ENCODE peak calls at places on chromosomes 11 and 22, in six cellular contexts. P is stimulated activated CD8-positive, alpha-beta memory T cell treated with anti-CD3 and anti-CD28 coated beads, Interleukin-4, amount 100 ng/mL, for 1 hour; X is NCI-H1092; B is brain microvascular endothelial cell; N is activated CD4-positive, alpha-beta T cell treated with anti-CD3 and anti-CD28 coated beads, Interleukin-2, amount 50 U/mL, for 24 hours; T is AML-193. Q is an unnamed sample.

GRCh38 chr11:1749787-1750351 is 526 bp downstream of the IFITM10 start:
- DNase-seq in N (no peak), T (no peak), P (no peak), X (no peak), B (peak; percentile 91), Q (no peak)

GRCh38 chr11:78667462-78667861 is 92.8 kb upstream of the NARS2 start:
- DNase-seq in X (no peak), B (no peak), N (no peak), T (no peak), P (no peak), Q (no peak)

GRCh38 chr11:13902456-13902855 is 60.1 kb upstream of the SPON1 start:
- DNase-seq in T (no peak), X (no peak), N (no peak), B (no peak), P (no peak), Q (no peak)

GRCh38 chr22:23777776-23778575 is 5.3 kb downstream of the MMP11 start:
- DNase-seq in N (no peak), P (no peak), X (peak; percentile 56), T (no peak), B (no peak), Q (no peak)

GRCh38 chr11:13335319-13335718 is 57.7 kb downstream of the BMAL1 start:
- DNase-seq in P (peak; percentile 46), N (peak; percentile 66), T (peak; percentile 80), B (peak; percentile 82), X (peak; percentile 27), Q (peak; percentile 3)

GRCh38 chr11:13717331-13717730 is 48.9 kb downstream of the FAR1 start:
- DNase-seq in B (peak; percentile 73), P (no peak), N (no peak), T (no peak), X (no peak), Q (no peak)

GRCh38 chr11:73233704-73234402 is 15.8 kb downstream of the P2RY2 start:
- DNase-seq in T (no peak), X (no peak), N (no peak), B (no peak), P (no peak), Q (no peak)

GRCh38 chr22:17117890-17118289 is 3.3 kb downstream of the TMEM121B start:
- DNase-seq in P (no peak), T (peak; percentile 36), N (no peak), B (no peak), X (no peak), Q (peak; percentile 46)

GRCh38 chr11:76005746-76006145 is 190.7 kb downstream of the UVRAG start:
- DNase-seq in P (no peak), X (no peak), N (no peak), B (peak; percentile 24), T (no peak), Q (no peak)

GRCh38 chr11:96112192-96113099 is 188.5 kb upstream of the MTMR2 start:
- DNase-seq in P (no peak), T (no peak), X (no peak), N (no peak), B (no peak), Q (no peak)

GRCh38 chr22:31625257-31625640 is 36.8 kb downstream of the PISD start:
- DNase-seq in N (no peak), B (no peak), P (no peak), X (no peak), T (no peak), Q (no peak)

GRCh38 chr11:30432177-30432576 is 109.3 kb downstream of the ARL14EP start:
- DNase-seq in P (no peak), N (no peak), X (no peak), B (no peak), T (no peak), Q (no peak)

GRCh38 chr22:44839721-44840120 is 87.3 kb downstream of the ARHGAP8 start:
- DNase-seq in P (no peak), X (no peak), N (no peak), T (no peak), B (no peak), Q (no peak)

GRCh38 chr11:126345759-126346585 is 9.5 kb upstream of the ST3GAL4 start:
- DNase-seq in P (no peak), X (no peak), T (peak; percentile 88), N (no peak), B (peak; percentile 74), Q (peak; percentile 73)

GRCh38 chr11:8318536-8318935 is 54.9 kb upstream of the LMO1 start:
- DNase-seq in T (no peak), N (no peak), P (no peak), B (no peak), X (no peak), Q (no peak)

GRCh38 chr22:48403521-48403921 is 1424.2 kb downstream of the BRD1 start:
- DNase-seq in T (no peak), P (no peak), B (no peak), X (no peak), N (no peak), Q (no peak)

GRCh38 chr22:39481054-39481453 is 21.0 kb upstream of the MIEF1 start:
- DNase-seq in B (no peak), X (no peak), N (no peak), P (no peak), T (no peak), Q (no peak)

GRCh38 chr11:126102436-126102894 is 39.8 kb upstream of the CDON start:
- DNase-seq in P (no peak), T (no peak), X (no peak), N (no peak), B (no peak), Q (no peak)

GRCh38 chr11:46293066-46293465 is 15.6 kb downstream of the CREB3L1 start:
- DNase-seq in N (no peak), T (no peak), P (no peak), X (no peak), B (no peak), Q (no peak)

GRCh38 chr22:50207383-50208031 is 6.7 kb downstream of the SELENOO start:
- DNase-seq in N (no peak), X (no peak), T (no peak), P (no peak), B (no peak), Q (no peak)

GRCh38 chr11:61791737-61792309 is 576 bp downstream of the TMEM258 start:
- DNase-seq in X (peak; percentile 79), P (no peak), B (peak; percentile 96), N (no peak), T (peak; percentile 30), Q (no peak)

GRCh38 chr11:128694618-128695481 is 978 bp downstream of the FLI1 start:
- DNase-seq in B (no peak), N (no peak), X (no peak), P (no peak), T (no peak), Q (no peak)

GRCh38 chr11:25351091-25351803 is 854.4 kb downstream of the LUZP2 start:
- DNase-seq in B (no peak), X (no peak), T (no peak), N (no peak), P (no peak), Q (no peak)

GRCh38 chr22:30606455-30607299 is at the start of gene TCN2:
- DNase-seq in X (peak; percentile 46), B (peak; percentile 68), N (no peak), P (no peak), T (peak; percentile 21), Q (no peak)

GRCh38 chr22:23874871-23875270 is 17.2 kb downstream of the SLC2A11 start:
- DNase-seq in B (no peak), P (no peak), N (no peak), X (no peak), T (no peak), Q (no peak)

GRCh38 chr22:22825213-22825593 is 62.4 kb upstream of the IGLL5 start:
- DNase-seq in B (no peak), T (no peak), N (no peak), X (no peak), P (no peak), Q (no peak)

GRCh38 chr11:112526699-112527410 is 266.2 kb upstream of the PLET1 start:
- DNase-seq in B (no peak), N (peak; percentile 2), T (no peak), P (no peak), X (no peak), Q (no peak)

GRCh38 chr11:101336858-101337257 is 207.2 kb upstream of the PGR start:
- DNase-seq in X (peak; percentile 4), N (no peak), P (no peak), T (no peak), B (no peak), Q (no peak)

Q was measured in SIG-M5.